ENCODE peak calls at places on chromosomes 5 and 9, in eight cellular contexts. C is cardiac muscle cell; Y is Caco-2; Z is CD4-positive, alpha-beta T cell; P is PC-9; Q is tibial artery; B is adrenal gland; I is psoas muscle. W is an unnamed sample.

GRCh38 chr5:38831909-38832308 is 13.9 kb upstream of the OSMR start:
- DNase-seq in P (no peak), Z (no peak), C (peak; percentile 75), Y (no peak), Q (no peak), B (no peak), I (no peak), W (no peak)

GRCh38 chr5:136192526-136193395 is at the start of gene SMIM32:
- DNase-seq in Y (no peak), C (peak; percentile 16), P (no peak), Z (no peak), I (peak; percentile 68), B (no peak), Q (no peak), W (no peak)

GRCh38 chr9:70415476-70415875 is 1.0 kb upstream of the KLF9 start:
- DNase-seq in Y (no peak), Z (no peak), B (no peak), C (no peak), I (no peak), P (no peak), Q (no peak), W (no peak)

GRCh38 chr5:112227911-112228631 is 191.0 kb downstream of the EPB41L4A start:
- DNase-seq in I (no peak), B (no peak), C (peak; percentile 33), Y (peak; percentile 53), Q (no peak), P (no peak), Z (no peak), W (no peak)

GRCh38 chr9:19087601-19088000 is 15.1 kb downstream of the HAUS6 start:
- DNase-seq in Q (no peak), B (peak; percentile 77), P (peak; percentile 10), Y (no peak), Z (no peak), C (peak; percentile 41), I (no peak), W (no peak)

GRCh38 chr9:137438591-137439157 is 2.5 kb downstream of the ENTPD8 start:
- DNase-seq in C (no peak), Q (no peak), Z (no peak), I (peak; percentile 29), Y (no peak), B (no peak), P (no peak), W (no peak)

GRCh38 chr9:78856144-78856543 is 559.2 kb downstream of the PSAT1 start:
- DNase-seq in Y (no peak), Q (no peak), I (no peak), P (no peak), B (no peak), Z (no peak), C (no peak), W (no peak)

GRCh38 chr5:15831408-15831807 is 331.4 kb downstream of the FBXL7 start:
- DNase-seq in B (no peak), C (no peak), Y (no peak), P (no peak), Q (no peak), Z (no peak), I (no peak), W (no peak)

GRCh38 chr5:176388003-176388340 is 426 bp downstream of the NOP16 start:
- DNase-seq in I (no peak), C (peak; percentile 32), Z (no peak), B (no peak), Y (peak; percentile 54), Q (no peak), P (no peak), W (peak; percentile 51)

DNA sequence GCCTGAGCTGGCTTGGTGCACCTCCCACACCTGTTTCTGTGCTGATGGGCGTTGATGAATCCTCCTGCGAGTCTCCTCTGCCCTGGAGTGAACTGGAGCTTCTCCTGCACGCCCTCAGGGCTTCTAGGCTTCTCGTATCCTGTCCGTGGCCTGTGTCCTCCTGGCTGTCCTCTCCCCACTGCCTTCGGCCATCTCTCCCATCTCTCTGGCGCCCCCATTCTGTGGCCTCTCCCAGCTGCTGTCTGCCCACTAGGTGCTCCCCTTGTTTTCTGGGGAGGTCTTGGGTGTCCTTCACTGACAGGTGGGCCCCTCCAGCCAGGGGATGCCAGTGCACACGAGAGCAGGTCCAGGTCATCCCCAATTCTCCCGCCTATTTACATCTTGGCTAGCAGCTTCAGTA is 28.8 kb downstream of the AHRR start:
- DNase-seq in C (no peak), B (no peak), I (no peak), Y (no peak), Z (no peak), Q (no peak), P (no peak), W (no peak)
- TF ChIP-seq CTCF in C (peak; percentile 12), B (no peak), I (no peak), Y (no peak), Z (no peak), Q (no peak), P (no peak), W (no peak)

GRCh38 chr5:133968057-133968993 is at the start of gene C5orf15:
- DNase-seq in I (peak; percentile 97), Y (peak; percentile 96), Q (peak; percentile 98), P (peak; percentile 87), C (peak; percentile 98), Z (peak; percentile 83), B (peak; percentile 94), W (peak; percentile 74)
- TF ChIP-seq CTCF in I (no peak), Y (no peak), Q (peak; percentile 35), P (no peak), C (peak; percentile 18), Z (no peak), B (no peak), W (no peak)

DNA sequence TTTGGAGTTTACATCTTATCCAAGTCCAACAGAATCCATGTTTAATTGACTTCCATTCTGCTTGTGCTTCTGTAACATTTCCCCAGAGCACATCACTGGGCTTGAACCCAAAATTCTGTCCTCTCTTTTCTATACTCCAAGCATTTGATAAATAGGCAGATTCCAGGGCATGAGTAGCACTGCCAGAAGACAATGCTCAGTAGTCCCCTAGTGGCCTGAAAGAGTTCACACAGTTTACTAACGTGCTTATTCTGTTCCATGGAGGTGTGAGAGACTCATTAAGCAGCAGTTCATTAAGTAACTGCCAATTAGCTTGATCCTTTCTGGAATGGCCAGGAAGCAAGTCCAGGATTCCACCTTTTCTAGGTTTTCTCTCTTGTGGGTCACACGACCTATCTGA is 9.4 kb upstream of the GABRA6 start:
- DNase-seq in Y (no peak), P (no peak), I (no peak), Q (no peak), C (no peak), B (no peak), Z (no peak), W (no peak)
- TF ChIP-seq CTCF in Y (peak; percentile 34), P (peak; percentile 49), I (no peak), Q (no peak), C (no peak), B (peak; percentile 53), Z (no peak), W (no peak)

DNA sequence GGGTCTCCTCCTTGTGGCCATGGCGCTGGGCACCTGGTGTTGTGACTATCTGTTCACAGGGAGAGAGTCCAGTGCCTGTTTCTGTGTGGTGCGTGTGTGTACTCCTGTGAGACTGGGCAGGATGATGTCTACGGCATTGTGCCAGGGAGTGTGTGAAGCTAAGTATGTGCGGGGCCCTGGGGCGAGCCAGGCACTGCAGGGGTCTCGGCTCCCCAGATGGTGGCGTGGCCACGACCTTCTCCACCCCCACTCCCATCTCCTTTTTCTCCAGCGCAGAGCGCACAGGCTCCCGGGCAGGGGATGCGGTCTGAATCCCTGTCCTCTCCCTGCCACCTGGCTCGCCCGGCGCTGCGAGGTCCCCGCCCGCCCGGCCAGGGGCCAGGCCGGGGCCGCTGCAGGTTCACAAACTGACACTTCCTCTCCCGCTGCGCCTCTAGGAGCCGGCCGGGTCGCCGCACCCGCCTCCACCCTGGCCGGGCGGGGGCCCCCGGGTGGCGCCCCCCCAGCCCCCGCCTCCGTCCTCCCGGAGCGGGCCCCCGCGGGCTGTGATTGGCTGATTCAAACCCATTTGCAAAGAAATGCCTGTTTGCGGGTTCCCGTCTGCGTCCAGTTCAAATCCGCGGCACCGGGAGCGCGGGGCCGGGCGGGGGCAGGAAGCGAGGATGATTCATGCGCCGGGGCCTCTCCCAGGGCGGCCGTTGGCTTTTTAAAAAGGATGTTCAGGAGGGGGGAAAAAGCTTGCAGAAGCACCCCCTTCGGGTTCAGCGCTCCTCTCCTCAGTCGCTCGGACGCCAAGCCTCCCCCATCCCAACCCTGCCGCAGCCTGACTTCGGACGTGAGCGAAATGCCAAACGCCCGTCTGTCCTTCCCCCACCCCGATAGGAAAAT is 790 bp downstream of the PHF19 start:
- DNase-seq in C (peak; percentile 85), B (peak; percentile 83), I (peak; percentile 87), Q (peak; percentile 95), Y (peak; percentile 89), P (peak; percentile 95), Z (peak; percentile 77), W (peak; percentile 98)
- TF ChIP-seq CTCF in C (no peak), B (no peak), I (no peak), Q (no peak), Y (no peak), P (no peak), Z (no peak), W (no peak)

DNA sequence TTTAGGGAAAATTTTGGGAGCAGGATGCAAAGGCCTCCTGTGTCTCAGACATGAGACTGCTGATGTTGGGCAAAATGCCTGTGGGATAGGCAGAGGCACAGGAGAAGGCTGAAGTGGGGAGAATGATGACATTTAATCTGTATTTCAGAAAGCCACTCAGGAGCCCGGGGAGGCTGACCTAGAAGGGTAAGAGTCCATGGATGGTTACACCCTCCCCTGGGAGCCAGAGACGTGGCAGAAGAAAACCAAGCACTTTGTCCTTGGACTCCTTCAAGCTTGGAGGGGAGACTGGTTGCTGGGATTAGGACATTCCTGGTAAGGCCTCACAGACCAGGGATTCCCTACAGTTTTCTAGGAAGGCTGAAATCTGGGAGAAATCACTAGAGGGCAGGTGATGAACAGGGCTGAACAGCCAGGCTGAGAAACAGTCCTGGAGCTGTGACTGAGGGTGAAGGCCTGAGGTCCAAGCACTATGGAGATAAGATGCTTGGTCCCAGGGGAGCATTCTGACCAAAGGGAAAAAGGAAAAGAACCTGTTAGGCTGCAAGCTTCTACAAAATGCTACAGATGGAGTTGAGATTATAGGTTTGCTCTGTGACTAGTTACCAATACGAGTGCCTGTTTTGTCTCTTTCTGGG is 312.1 kb upstream of the PANK3 start:
- DNase-seq in Q (no peak), Y (no peak), I (no peak), B (no peak), P (no peak), Z (no peak), C (no peak), W (no peak)
- TF ChIP-seq CTCF in Q (no peak), Y (no peak), I (no peak), B (no peak), P (no peak), Z (no peak), C (no peak), W (no peak)

GRCh38 chr9:115050002-115050490 is 67.9 kb downstream of the TNC start:
- DNase-seq in I (no peak), Y (no peak), B (no peak), Q (no peak), P (no peak), Z (no peak), C (no peak), W (no peak)
- TF ChIP-seq CTCF in I (no peak), Y (no peak), B (no peak), Q (no peak), P (no peak), Z (no peak), C (no peak), W (no peak)

W was measured in HL-60.